ENCODE peak calls at places on chromosome 3, in ten cellular contexts. B is sigmoid colon, T is tibial nerve, S is suprapubic skin, H is A549, J is ovary, G is esophagus muscularis mucosa, K is GM12878, E is SK-N-SH, P is stomach. D is an unnamed sample.

GRCh38 chr3:190375250-190375649 is 12.7 kb upstream of the CLDN16 start:
- DNase-seq in B (no peak), T (no peak), S (no peak), H (no peak), J (no peak), G (no peak), K (no peak), E (no peak), P (no peak), D (no peak)

GRCh38 chr3:150114873-150115570 is 144.3 kb upstream of the PFN2 start:
- DNase-seq in B (no peak), T (no peak), S (no peak), H (no peak), J (no peak), G (no peak), K (peak; percentile 69), E (no peak), P (no peak), D (no peak)

GRCh38 chr3:123084738-123085237 is 18.0 kb downstream of the PDIA5 start:
- DNase-seq in B (no peak), T (no peak), S (no peak), H (no peak), J (peak; percentile 73), G (no peak), K (no peak), E (peak; percentile 40), P (no peak), D (no peak)

GRCh38 chr3:71187715-71188114 is 395.8 kb downstream of the FOXP1 start:
- DNase-seq in B (no peak), T (no peak), S (no peak), H (no peak), J (no peak), G (no peak), K (no peak), E (no peak), P (no peak), D (no peak)

GRCh38 chr3:186286114-186286513 is 75.9 kb downstream of the DGKG start:
- DNase-seq in B (no peak), T (no peak), S (no peak), H (no peak), J (no peak), G (no peak), K (no peak), E (no peak), P (no peak), D (no peak)

GRCh38 chr3:41580274-41580959 is 381.1 kb downstream of the CTNNB1 start:
- DNase-seq in B (no peak), T (no peak), S (no peak), H (no peak), J (no peak), G (no peak), K (no peak), E (peak; percentile 7), P (no peak), D (no peak)

GRCh38 chr3:142542054-142542453 is 36.5 kb downstream of the ATR start:
- DNase-seq in B (no peak), T (no peak), S (no peak), H (no peak), J (no peak), G (no peak), K (no peak), E (no peak), P (no peak), D (no peak)

GRCh38 chr3:124592658-124593441 is 137.4 kb upstream of the UMPS start:
- DNase-seq in B (no peak), T (no peak), S (no peak), H (no peak), J (no peak), G (no peak), K (peak; percentile 70), E (no peak), P (peak; percentile 87), D (peak; percentile 59)

GRCh38 chr3:134007819-134008218 is 21.9 kb downstream of the SLCO2A1 start:
- DNase-seq in B (no peak), T (no peak), S (no peak), H (no peak), J (no peak), G (no peak), K (no peak), E (no peak), P (no peak), D (no peak)

GRCh38 chr3:72458365-72458764 is 389.9 kb downstream of the SHQ1 start:
- DNase-seq in B (no peak), T (no peak), S (no peak), H (no peak), J (no peak), G (no peak), K (no peak), E (no peak), P (peak; percentile 43), D (peak; percentile 82)

GRCh38 chr3:59563966-59564365 is 514.1 kb upstream of the CFAP20DC start:
- DNase-seq in B (no peak), T (no peak), S (no peak), H (no peak), J (no peak), G (no peak), K (no peak), E (no peak), P (no peak), D (no peak)

GRCh38 chr3:194731496-194732073 is 45.9 kb downstream of the FAM43A start:
- DNase-seq in B (no peak), T (no peak), S (no peak), H (no peak), J (no peak), G (no peak), K (no peak), E (no peak), P (no peak), D (no peak)

GRCh38 chr3:32937331-32937730 is 14.1 kb upstream of the CCR4 start:
- DNase-seq in B (no peak), T (no peak), S (no peak), H (no peak), J (no peak), G (peak; percentile 68), K (no peak), E (no peak), P (no peak), D (no peak)
- TF ChIP-seq EP300 in B (no peak), T (no peak), S (no peak), H (no peak), J (no peak), G (no peak), K (no peak), E (no peak), P (no peak), D (no peak)

GRCh38 chr3:171569571-171570132 is 109.4 kb upstream of the TNIK start:
- DNase-seq in B (no peak), T (no peak), S (no peak), H (peak; percentile 6), J (no peak), G (no peak), K (no peak), E (no peak), P (no peak), D (no peak)
- TF ChIP-seq CTCF in B (no peak), T (no peak), S (no peak), H (no peak), J (no peak), G (no peak), K (no peak), E (no peak), P (no peak), D (no peak)

DNA sequence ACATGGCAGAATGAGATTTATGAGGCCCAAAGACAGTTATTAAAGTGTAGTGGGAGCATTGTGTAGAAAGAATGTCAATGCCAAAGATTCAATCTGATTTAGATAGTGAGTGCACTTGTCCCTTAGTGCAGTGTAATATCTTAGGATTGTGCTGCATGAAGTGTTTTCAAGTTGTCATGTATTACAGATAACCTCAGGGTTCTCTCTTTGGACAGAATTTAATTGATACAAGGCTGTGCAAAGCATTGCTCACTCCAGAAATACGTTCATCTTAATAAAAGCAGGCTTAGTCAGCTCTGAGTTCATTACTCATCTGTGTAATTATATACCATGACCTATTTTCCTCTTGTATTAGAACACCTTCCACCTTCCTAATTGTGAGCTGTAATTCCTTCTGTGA is 16.0 kb upstream of the GPR171 start:
- DNase-seq in B (no peak), T (no peak), S (no peak), H (peak; percentile 25), J (no peak), G (no peak), K (no peak), E (no peak), P (no peak), D (no peak)
- H3K4me1 ChIP-seq in B (peaks cover 15% of the 10 kb centered on the region), T (peaks cover 3% of the 10 kb centered on the region), S (no peaks in the 10 kb centered on the region), H (peaks cover 22% of the 10 kb centered on the region), J (no peaks in the 10 kb centered on the region), G (peaks cover 13% of the 10 kb centered on the region), K (no peaks in the 10 kb centered on the region), E (peaks cover 13% of the 10 kb centered on the region), P (no peaks in the 10 kb centered on the region), D (no peaks in the 10 kb centered on the region)

GRCh38 chr3:13138566-13139145 is 65.4 kb upstream of the IQSEC1 start:
- DNase-seq in B (no peak), T (no peak), S (peak; percentile 18), H (no peak), J (peak; percentile 2), G (no peak), K (no peak), E (no peak), P (no peak), D (peak; percentile 1)
- TF ChIP-seq EP300 in B (no peak), T (no peak), S (no peak), H (no peak), J (no peak), G (no peak), K (no peak), E (no peak), P (no peak), D (no peak)

DNA sequence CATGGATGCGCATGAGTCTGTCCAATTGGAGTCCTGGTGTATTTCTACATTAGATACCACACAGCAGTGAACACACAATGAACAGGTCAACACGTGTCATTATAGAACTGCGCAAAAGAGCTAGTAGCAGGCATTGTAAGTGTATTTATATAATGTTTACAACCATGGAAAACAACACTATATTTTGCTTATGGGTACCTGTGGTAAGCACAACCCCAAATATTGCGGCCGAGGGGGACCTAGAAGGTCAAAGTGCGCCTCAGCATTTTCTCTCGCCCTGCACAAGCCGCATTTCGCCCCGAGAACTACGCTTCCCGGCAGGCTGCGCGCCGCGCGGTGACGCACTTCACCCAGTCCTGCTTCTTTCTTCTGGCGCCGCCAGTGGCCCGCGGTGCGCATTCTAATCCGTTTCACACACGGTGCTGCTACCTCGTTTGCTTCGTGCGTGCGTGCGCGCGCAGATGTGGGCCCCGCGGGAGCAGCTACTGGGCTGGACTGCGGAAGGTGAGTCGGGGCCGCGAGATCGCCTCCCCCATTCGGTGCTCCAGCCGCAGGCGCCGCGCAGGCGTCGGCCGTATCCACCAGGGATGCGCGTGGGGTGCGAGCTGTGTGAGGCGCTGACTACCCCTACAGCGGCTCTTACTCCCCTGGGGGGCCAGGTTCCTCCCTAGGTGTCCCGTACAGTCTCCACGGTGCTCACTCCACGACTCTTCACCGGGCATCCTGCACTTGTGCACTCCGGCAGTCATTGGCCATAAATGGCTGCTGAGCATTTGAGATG is at the start of gene ZNF589:
- DNase-seq in B (peak; percentile 97), T (peak; percentile 73), S (peak; percentile 95), H (peak; percentile 94), J (peak; percentile 90), G (peak; percentile 96), K (peak; percentile 87), E (peak; percentile 94), P (peak; percentile 97), D (peak; percentile 97)
- TF ChIP-seq CTCF in B (no peak), T (peak; percentile 20), S (no peak), H (no peak), J (peak; percentile 25), G (peak; percentile 18), K (peak; percentile 59), E (peak; percentile 29), P (peak; percentile 23), D (peak; percentile 15)